ENCODE peak calls at places on chromosomes 16 and 17, in nine cellular contexts. M, O, N, U, S, X, A, B and G are unnamed samples.

GRCh38 chr17:83074696-83075223 is 4.6 kb upstream of the METRNL start:
- DNase-seq in M (no peak), X (no peak), O (no peak), N (no peak), A (no peak), S (no peak), U (peak), B (no peak), G (no peak)

GRCh38 chr17:63395075-63395815 is 50.9 kb downstream of the CYB561 start:
- DNase-seq in B (no peak), X (no peak), M (no peak), A (no peak), U (no peak), O (no peak), S (no peak), N (no peak), G (no peak)

GRCh38 chr16:67884684-67885083 is at the start of gene NRN1L:
- DNase-seq in O (no peak), U (peak), S (no peak), A (no peak), X (peak), N (peak), M (peak), B (peak), G (peak)

GRCh38 chr16:77551352-77551751 is 116.5 kb upstream of the ADAMTS18 start:
- DNase-seq in A (no peak), S (no peak), U (no peak), M (no peak), N (no peak), O (no peak), B (no peak), X (no peak), G (no peak)

GRCh38 chr17:48597775-48598631 is 4.4 kb upstream of the HOXB5 start:
- DNase-seq in O (no peak), N (no peak), X (peak), U (peak), A (no peak), S (no peak), B (peak), M (no peak), G (peak)

GRCh38 chr17:18184143-18185007 is 747 bp downstream of the ALKBH5 start:
- DNase-seq in M (peak), O (no peak), A (peak), N (peak), U (peak), S (no peak), X (peak), B (peak), G (peak)

GRCh38 chr17:80195671-80196529 is 24.2 kb downstream of the SGSH start:
- DNase-seq in B (peak), S (no peak), M (no peak), N (no peak), U (peak), O (no peak), A (no peak), X (no peak), G (no peak)

GRCh38 chr17:72535346-72535745 is 414.5 kb downstream of the SOX9 start:
- DNase-seq in A (no peak), X (no peak), O (no peak), M (no peak), B (no peak), N (no peak), S (no peak), U (no peak), G (no peak)

GRCh38 chr17:45332989-45333701 is 16.3 kb upstream of the MAP3K14 start:
- DNase-seq in A (peak), N (peak), U (no peak), S (peak), B (no peak), M (no peak), O (no peak), X (no peak), G (peak)

GRCh38 chr16:73176577-73177013 is 128.7 kb upstream of the ZFHX3 start:
- DNase-seq in X (no peak), O (no peak), M (no peak), B (no peak), U (no peak), A (no peak), S (no peak), N (no peak), G (no peak)
- TF ChIP-seq POLR2AphosphoS5 in X (no peak), O (no peak), M (no peak), B (no peak), U (no peak), A (no peak), S (no peak), N (no peak), G (peak)

DNA sequence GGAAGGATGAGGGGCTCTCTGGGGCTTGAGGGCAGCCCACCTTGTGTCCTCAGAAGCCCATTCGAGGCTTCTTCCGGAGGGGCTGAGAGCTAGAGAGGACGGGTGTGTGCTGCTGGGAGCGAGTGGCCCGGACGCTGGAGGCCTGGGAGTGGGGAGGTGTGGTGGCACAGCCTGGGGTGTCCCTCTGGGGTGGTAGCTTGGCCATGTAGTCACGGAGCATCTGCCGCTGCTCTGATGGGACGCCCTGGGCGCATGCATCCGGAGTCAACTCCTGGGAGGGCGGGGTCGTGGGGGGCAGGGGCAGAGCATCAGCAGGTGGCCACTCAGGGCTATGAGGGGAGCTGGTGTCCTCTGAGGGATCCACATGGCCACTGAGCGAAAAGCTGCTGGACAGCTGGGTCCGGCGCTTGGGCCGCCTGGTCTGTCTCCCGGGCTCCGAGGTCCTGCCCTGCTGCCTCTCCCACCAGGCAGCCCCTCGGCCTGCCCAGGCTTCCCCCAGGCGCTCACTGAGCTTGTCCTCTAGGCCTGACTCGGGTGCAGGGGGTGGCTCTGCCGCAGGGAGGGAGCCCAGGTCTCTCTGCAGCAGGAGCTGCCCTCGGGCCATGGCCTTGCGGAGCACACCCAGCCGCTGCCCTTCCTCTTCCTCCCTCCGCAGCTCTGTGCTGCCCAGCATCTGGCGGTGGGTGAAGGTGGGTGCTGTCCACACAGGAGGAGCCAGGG is 7.8 kb downstream of the TAF1C start:
- DNase-seq in M (no peak), O (no peak), U (peak), N (no peak), X (no peak), B (no peak), A (no peak), S (no peak), G (no peak)
- TF ChIP-seq POLR2AphosphoS5 in M (no peak), O (no peak), U (no peak), N (no peak), X (no peak), B (no peak), A (no peak), S (no peak), G (no peak)

GRCh38 chr16:85834741-85835140 is 35.2 kb downstream of the COX4I1 start:
- DNase-seq in A (no peak), S (no peak), X (no peak), U (no peak), B (no peak), N (no peak), O (no peak), M (no peak), G (no peak)

GRCh38 chr16:85832578-85833539 is 33.4 kb downstream of the COX4I1 start:
- DNase-seq in S (no peak), N (no peak), B (no peak), A (no peak), O (no peak), U (peak), M (no peak), X (no peak), G (no peak)

GRCh38 chr16:85835227-85835751 is 35.8 kb downstream of the COX4I1 start:
- DNase-seq in B (no peak), N (no peak), A (no peak), O (no peak), S (no peak), M (no peak), U (peak), X (no peak), G (no peak)

GRCh38 chr16:85835956-85836705 is 36.6 kb downstream of the COX4I1 start:
- DNase-seq in A (no peak), M (no peak), S (no peak), U (no peak), O (no peak), X (no peak), B (no peak), N (no peak), G (no peak)

GRCh38 chr16:85833540-85833914 is 34.0 kb downstream of the COX4I1 start:
- DNase-seq in U (no peak), X (no peak), N (no peak), A (no peak), S (no peak), O (no peak), M (no peak), B (no peak), G (no peak)
- TF ChIP-seq POLR2AphosphoS5 in U (no peak), X (no peak), N (no peak), A (no peak), S (no peak), O (no peak), M (no peak), B (no peak), G (no peak)

DNA sequence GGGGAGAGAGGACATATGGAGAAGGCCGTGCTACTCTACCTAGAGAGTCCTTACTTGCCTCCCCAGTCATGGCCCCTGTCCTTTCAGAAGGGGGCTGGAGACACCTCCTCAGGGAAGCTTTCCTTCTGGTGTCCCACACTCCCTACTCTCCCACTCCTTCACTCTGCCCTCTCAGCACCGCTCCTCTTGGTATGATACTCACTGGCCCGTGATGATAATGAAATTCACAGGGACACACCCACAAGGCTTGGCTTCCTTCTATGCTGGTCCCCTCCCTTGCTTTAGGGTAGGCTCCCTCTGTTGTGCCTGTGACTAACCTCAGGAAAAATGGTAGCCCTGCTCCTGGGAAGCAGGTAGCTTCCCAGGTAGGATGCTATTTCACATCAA is 4.2 kb upstream of the DHRS13 start:
- DNase-seq in X (no peak), U (no peak), A (no peak), O (no peak), N (no peak), M (no peak), S (no peak), B (no peak), G (peak)
- TF ChIP-seq POLR2AphosphoS5 in X (no peak), U (no peak), A (peak), O (no peak), N (no peak), M (no peak), S (no peak), B (no peak), G (no peak)

GRCh38 chr17:8285270-8286181 is 2.9 kb upstream of the RANGRF start:
- DNase-seq in A (no peak), O (no peak), U (no peak), N (no peak), B (no peak), S (no peak), X (peak), M (no peak), G (no peak)
- TF ChIP-seq POLR2AphosphoS5 in A (no peak), O (no peak), U (no peak), N (no peak), B (no peak), S (no peak), X (no peak), M (no peak), G (no peak)

DNA sequence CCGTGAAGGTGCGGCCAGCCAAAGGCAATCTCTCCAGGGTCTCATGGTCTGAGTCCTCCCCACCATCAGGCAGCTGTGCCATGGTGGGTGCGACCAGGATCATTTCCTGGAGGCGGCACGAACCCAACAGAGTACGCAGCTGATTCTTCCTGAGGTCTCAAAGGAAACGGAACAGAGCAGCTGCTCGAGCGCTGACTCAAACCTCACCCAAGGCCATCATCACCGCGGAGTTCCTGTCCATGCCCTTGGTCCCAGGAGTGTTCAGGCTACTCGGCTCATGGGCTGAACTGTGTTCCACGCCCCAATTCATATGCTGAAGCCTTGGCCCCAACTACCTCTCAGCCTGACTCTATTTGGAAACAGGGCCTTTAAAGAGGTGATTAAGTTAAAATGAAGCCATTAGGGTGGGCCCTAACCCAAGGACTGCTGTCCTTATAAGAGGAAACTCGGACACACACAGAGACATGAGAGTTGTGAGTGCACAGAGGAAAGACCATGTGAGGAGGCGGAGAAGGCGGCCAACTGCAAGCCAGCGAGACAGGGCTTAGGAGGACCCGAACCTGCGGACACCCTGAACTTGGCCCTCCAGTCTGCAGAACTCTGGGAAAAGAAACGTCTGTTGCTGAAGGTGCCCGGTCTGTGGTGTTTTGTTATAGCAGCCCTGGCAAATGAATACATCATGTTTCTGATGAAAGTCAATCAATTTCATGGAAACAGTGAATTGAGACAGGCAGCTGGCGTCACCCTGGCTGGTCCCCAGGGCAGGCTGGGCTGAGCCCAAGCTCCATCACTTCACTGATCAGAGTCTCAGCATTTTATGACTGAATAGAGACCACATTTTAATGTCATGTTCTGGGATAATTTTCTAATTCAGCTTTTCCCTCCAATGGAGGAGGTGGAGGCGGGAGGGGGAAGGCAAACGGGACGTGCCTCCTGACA is 13.7 kb downstream of the MXRA7 start:
- DNase-seq in N (no peak), O (no peak), X (no peak), M (no peak), A (no peak), B (no peak), S (no peak), U (no peak), G (no peak)
- TF ChIP-seq POLR2AphosphoS5 in N (peak), O (no peak), X (no peak), M (no peak), A (no peak), B (no peak), S (no peak), U (peak), G (no peak)